ENCODE peak calls at places on chromosomes 1 and 21, in five cellular contexts. N, K, D, B and M are unnamed samples.

GRCh38 chr21:27423073-27423472 is 456.2 kb upstream of the ADAMTS5 start:
- DNase-seq in B (no peak), D (no peak), K (peak; percentile 84), N (no peak), M (no peak)

GRCh38 chr1:12296623-12297022 is 66.8 kb downstream of the VPS13D start:
- DNase-seq in D (no peak), B (no peak), N (no peak), K (no peak), M (no peak)

GRCh38 chr1:170204121-170204520 is 58.4 kb downstream of the NTMT2 start:
- DNase-seq in D (peak; percentile 44), K (no peak), B (no peak), N (no peak), M (no peak)

GRCh38 chr21:27034796-27035195 is 67.9 kb upstream of the ADAMTS5 start:
- DNase-seq in D (no peak), B (no peak), N (no peak), K (no peak), M (no peak)

GRCh38 chr1:212782422-212783154 is 9.0 kb downstream of the NSL1 start:
- DNase-seq in K (no peak), N (peak; percentile 49), B (no peak), D (peak; percentile 22), M (no peak)

GRCh38 chr1:228309548-228310067 is 97.0 kb downstream of the TRIM11 start:
- DNase-seq in K (peak; percentile 28), B (no peak), D (no peak), N (no peak), M (no peak)

GRCh38 chr1:231310391-231310934 is 27.2 kb downstream of the EXOC8 start:
- DNase-seq in D (no peak), K (no peak), B (no peak), N (no peak), M (no peak)

GRCh38 chr1:240906477-240906876 is 294.5 kb upstream of the GREM2 start:
- DNase-seq in B (no peak), K (no peak), D (peak; percentile 33), N (peak; percentile 37), M (no peak)

GRCh38 chr1:166479052-166479631 is 312.3 kb upstream of the FAM78B start:
- DNase-seq in N (peak; percentile 48), D (peak; percentile 58), B (peak; percentile 37), K (no peak), M (no peak)

GRCh38 chr1:109040627-109041613 is 982 bp downstream of the WDR47 start:
- DNase-seq in D (peak; percentile 62), B (peak; percentile 31), N (peak; percentile 41), K (peak; percentile 52), M (no peak)

GRCh38 chr1:211305044-211305443 is 21.6 kb upstream of the TRAF5 start:
- DNase-seq in B (no peak), D (no peak), K (no peak), N (no peak), M (no peak)

GRCh38 chr1:178702141-178702540 is 22.9 kb upstream of the RALGPS2 start:
- DNase-seq in B (no peak), D (no peak), K (no peak), N (no peak), M (no peak)

GRCh38 chr1:168635129-168635528 is 58.7 kb downstream of the XCL1 start:
- DNase-seq in K (no peak), B (no peak), D (no peak), N (no peak), M (no peak)

GRCh38 chr1:204728456-204728855 is 42.9 kb upstream of the LRRN2 start:
- DNase-seq in D (no peak), N (no peak), K (no peak), B (no peak), M (no peak)

GRCh38 chr1:46757256-46757955 is 38.5 kb upstream of the EFCAB14 start:
- DNase-seq in B (no peak), D (peak; percentile 55), K (no peak), N (peak; percentile 92), M (no peak)

GRCh38 chr1:203638914-203639313 is 12.3 kb downstream of the ATP2B4 start:
- DNase-seq in K (no peak), D (peak; percentile 39), N (no peak), B (no peak), M (no peak)

GRCh38 chr1:70945266-70945665 is 102.3 kb downstream of the PTGER3 start:
- DNase-seq in B (no peak), K (no peak), N (no peak), D (no peak), M (no peak)

GRCh38 chr1:178945763-178946266 is 74.9 kb upstream of the ANGPTL1 start:
- DNase-seq in B (no peak), K (no peak), N (no peak), D (peak; percentile 15), M (no peak)

GRCh38 chr21:38267991-38268858 is 11.4 kb downstream of the KCNJ15 start:
- DNase-seq in D (no peak), N (no peak), B (no peak), K (no peak), M (no peak)

GRCh38 chr1:228854907-228855306 is 119.6 kb downstream of the RHOU start:
- DNase-seq in N (no peak), D (no peak), B (no peak), K (no peak), M (no peak)

GRCh38 chr1:19804786-19805390 is 5.2 kb upstream of the TMCO4 start:
- DNase-seq in K (no peak), D (peak; percentile 37), B (no peak), N (no peak), M (no peak)

GRCh38 chr1:6496360-6496704 is 4.9 kb upstream of the PLEKHG5 start:
- DNase-seq in K (no peak), N (no peak), B (no peak), D (no peak), M (peak; percentile 68)

GRCh38 chr1:231091853-231092301 is 51.8 kb upstream of the FAM89A start:
- DNase-seq in B (peak; percentile 40), K (no peak), D (no peak), N (no peak), M (no peak)

GRCh38 chr1:16921391-16922185 is at the start of gene CROCC:
- DNase-seq in B (peak; percentile 50), N (no peak), K (peak; percentile 45), D (peak; percentile 93), M (no peak)

GRCh38 chr1:98422821-98423220 is 238.7 kb upstream of the SNX7 start:
- DNase-seq in K (no peak), N (no peak), B (no peak), D (no peak), M (no peak)

GRCh38 chr1:59455206-59455605 is 158.3 kb downstream of the FGGY start:
- DNase-seq in K (no peak), N (no peak), D (no peak), B (no peak), M (no peak)

GRCh38 chr1:179550753-179551682 is 24.7 kb downstream of the NPHS2 start:
- DNase-seq in K (no peak), D (no peak), B (no peak), N (no peak), M (no peak)

GRCh38 chr1:195831789-195832188 is 776.5 kb downstream of the KCNT2 start:
- DNase-seq in K (no peak), D (no peak), B (no peak), N (no peak), M (no peak)